ENCODE peak calls at places on chromosomes 7 and 10, in four cellular contexts. P is IMR-90, E is A549, F is HepG2. Z is an unnamed sample.

GRCh38 chr10:60526024-60526585 is 136.4 kb upstream of the ANK3 start:
- DNase-seq in E (no peak), F (no peak), P (no peak), Z (no peak)

GRCh38 chr7:141558544-141559183 is 7.5 kb downstream of the AGK start:
- DNase-seq in P (peak; percentile 55), E (no peak), F (no peak), Z (no peak)

GRCh38 chr7:106552645-106553445 is 108.1 kb downstream of the CCDC71L start:
- DNase-seq in P (peak; percentile 22), E (no peak), F (no peak), Z (no peak)

GRCh38 chr10:83108565-83109333 is 1030.6 kb upstream of the GHITM start:
- DNase-seq in P (no peak), F (no peak), E (no peak), Z (no peak)

GRCh38 chr7:101725911-101726310 is 91.5 kb upstream of the CUX1 start:
- DNase-seq in P (no peak), F (no peak), E (no peak), Z (no peak)

GRCh38 chr10:5775705-5776104 is 37.5 kb downstream of the GDI2 start:
- DNase-seq in E (no peak), F (no peak), P (no peak), Z (no peak)

GRCh38 chr7:100492738-100493475 is 9.2 kb downstream of the NYAP1 start:
- DNase-seq in P (no peak), F (no peak), E (no peak), Z (no peak)

GRCh38 chr7:76146374-76146773 is 55.3 kb upstream of the SRRM3 start:
- DNase-seq in P (no peak), E (no peak), F (peak; percentile 27), Z (no peak)

GRCh38 chr10:112289373-112290053 is 6.3 kb downstream of the TECTB start:
- DNase-seq in E (no peak), F (no peak), P (no peak), Z (no peak)

GRCh38 chr10:7408494-7409044 is 2.3 kb downstream of the SFMBT2 start:
- DNase-seq in E (peak; percentile 68), F (no peak), P (peak; percentile 17), Z (peak; percentile 79)

GRCh38 chr7:1094870-1095269 is 7.0 kb downstream of the GPER1 start:
- DNase-seq in P (no peak), F (no peak), E (no peak), Z (no peak)

GRCh38 chr7:7653568-7654187 is 13.1 kb downstream of the UMAD1 start:
- DNase-seq in E (peak; percentile 36), F (no peak), P (no peak), Z (peak; percentile 54)

GRCh38 chr7:82211333-82211732 is 232.2 kb downstream of the CACNA2D1 start:
- DNase-seq in P (no peak), F (no peak), E (no peak), Z (no peak)

GRCh38 chr7:135368416-135369186 is 135.0 kb downstream of the STRA8 start:
- DNase-seq in F (no peak), P (no peak), E (no peak), Z (no peak)

GRCh38 chr10:90822508-90822907 is 35.3 kb downstream of the HTR7 start:
- DNase-seq in P (no peak), F (no peak), E (no peak), Z (no peak)

GRCh38 chr7:74283858-74284447 is 5.3 kb upstream of the CLIP2 start:
- DNase-seq in E (no peak), P (peak; percentile 55), F (no peak), Z (no peak)

GRCh38 chr7:151238190-151238810 is 6.0 kb downstream of the CHPF2 start:
- DNase-seq in F (no peak), E (no peak), P (no peak), Z (no peak)

GRCh38 chr10:52440612-52441285 is 126.7 kb downstream of the DKK1 start:
- DNase-seq in P (no peak), F (no peak), E (no peak), Z (no peak)

GRCh38 chr10:52434734-52435133 is 120.7 kb downstream of the DKK1 start:
- DNase-seq in F (no peak), E (no peak), P (no peak), Z (no peak)

GRCh38 chr10:52436664-52437063 is 122.6 kb downstream of the DKK1 start:
- DNase-seq in P (peak; percentile 93), E (no peak), F (no peak), Z (no peak)

GRCh38 chr10:52437205-52437646 is 123.1 kb downstream of the DKK1 start:
- DNase-seq in E (no peak), P (peak; percentile 2), F (no peak), Z (no peak)

DNA sequence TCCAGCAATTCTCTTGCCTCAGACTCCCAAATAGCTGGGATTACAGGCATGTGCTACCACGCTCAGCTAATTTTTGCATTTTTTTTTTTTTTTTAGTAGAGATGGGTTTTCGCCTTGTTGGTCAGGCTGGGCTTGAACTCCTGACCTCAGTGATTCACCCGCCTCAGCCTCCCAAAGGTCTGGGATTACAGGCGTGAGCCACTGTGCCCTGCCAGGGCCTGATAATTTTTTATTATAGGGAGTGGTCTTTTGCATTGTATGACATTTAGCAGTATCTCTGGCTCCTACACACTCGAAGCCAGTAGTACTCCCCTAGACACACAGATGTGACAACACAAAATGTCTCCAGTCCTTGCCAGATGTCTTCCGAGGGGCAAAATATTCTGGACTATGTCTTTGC is 124.0 kb downstream of the DKK1 start:
- DNase-seq in F (no peak), P (no peak), E (no peak), Z (no peak)
- TF ChIP-seq RAD21 in F (no peak), P (no peak), E (no peak), Z (no peak)

GRCh38 chr7:37111459-37111858 is 337.2 kb downstream of the ELMO1 start:
- DNase-seq in F (no peak), E (no peak), P (no peak), Z (no peak)
- TF ChIP-seq MAZ in F (no peak), E (no peak), P (no peak), Z (no peak)

DNA sequence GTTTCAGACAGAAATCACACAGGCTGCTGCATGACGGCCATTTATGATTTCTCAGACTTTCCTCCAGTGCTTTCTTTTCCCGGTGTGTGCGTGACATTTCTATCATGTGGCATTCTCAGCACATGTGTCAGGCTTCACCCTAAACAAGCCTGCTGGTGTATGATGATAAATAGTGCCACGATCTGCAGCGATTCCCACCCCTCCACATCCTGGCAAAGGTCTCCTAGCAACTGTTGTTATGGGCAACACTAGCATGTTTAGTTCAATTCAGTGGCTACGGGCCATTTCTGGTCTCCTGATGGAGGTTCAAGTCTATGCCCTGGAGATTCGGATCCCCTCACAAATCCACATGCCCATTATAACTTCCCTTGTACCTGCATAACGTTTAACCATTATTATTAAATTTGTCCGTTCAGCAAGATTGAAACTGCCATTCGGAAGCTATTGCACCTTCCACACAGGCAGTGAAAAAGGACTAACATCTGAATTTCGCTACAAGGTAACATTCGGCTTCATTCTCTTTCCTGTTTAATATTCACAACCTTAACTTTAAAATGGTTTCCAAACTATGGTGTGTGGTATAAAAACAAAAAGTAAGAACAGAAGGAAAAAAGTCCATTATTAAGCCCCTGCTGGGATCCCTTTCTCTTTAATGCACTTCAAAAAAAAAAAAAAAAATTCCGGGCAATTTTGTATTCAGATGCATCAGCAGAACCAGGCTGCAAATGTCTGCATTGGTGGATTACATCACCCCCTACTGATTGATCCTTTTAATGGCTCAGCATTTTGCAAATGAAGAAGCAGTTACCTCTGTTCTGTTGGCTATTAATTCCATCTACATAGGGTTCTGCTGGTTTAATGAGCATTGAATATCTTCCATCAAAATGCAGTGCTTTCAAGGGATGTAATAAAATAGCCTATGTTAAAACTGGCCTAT is 90.2 kb downstream of the FRMD4A start:
- DNase-seq in P (peak; percentile 26), E (peak; percentile 11), F (no peak), Z (no peak)
- TF ChIP-seq RAD21 in P (no peak), E (no peak), F (no peak), Z (no peak)

DNA sequence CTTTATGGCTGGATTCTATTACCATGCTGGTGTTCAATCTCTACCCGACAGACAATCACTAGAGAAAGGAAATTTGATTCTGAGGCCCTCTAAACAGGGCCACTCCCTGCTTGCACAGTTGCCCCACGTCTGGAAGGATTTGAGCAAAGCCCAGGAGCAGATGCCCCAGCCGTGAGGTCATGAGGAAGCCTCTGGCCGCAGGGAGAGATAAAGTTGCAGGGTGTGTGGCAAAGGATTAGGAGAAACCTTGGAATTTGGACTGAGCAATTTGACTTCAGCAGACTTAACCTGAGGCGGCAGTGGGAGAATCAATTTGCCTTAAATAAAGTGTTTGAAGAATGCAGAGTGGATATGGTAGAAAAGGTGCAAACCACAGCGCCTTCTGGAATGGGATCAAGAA is 40.2 kb upstream of the KLF6 start:
- DNase-seq in P (peak; percentile 74), F (peak; percentile 77), E (peak; percentile 89), Z (peak; percentile 39)
- TF ChIP-seq MAZ in P (no peak), F (no peak), E (no peak), Z (no peak)

GRCh38 chr7:18724311-18724710 is 228.8 kb downstream of the HDAC9 start:
- DNase-seq in F (no peak), E (no peak), P (peak; percentile 44), Z (no peak)
- TF ChIP-seq RAD21 in F (no peak), E (no peak), P (no peak), Z (no peak)

GRCh38 chr10:93028881-93029280 is 31.7 kb upstream of the CYP26C1 start:
- DNase-seq in F (no peak), P (peak; percentile 67), E (peak; percentile 27), Z (peak; percentile 5)
- TF ChIP-seq MAZ in F (no peak), P (no peak), E (no peak), Z (no peak)

GRCh38 chr7:81161459-81162075 is 242.7 kb upstream of the SEMA3C start:
- DNase-seq in E (peak; percentile 85), P (peak; percentile 98), F (peak; percentile 65), Z (peak; percentile 84)

GRCh38 chr7:81158189-81158588 is 239.3 kb upstream of the SEMA3C start:
- DNase-seq in F (no peak), P (no peak), E (peak; percentile 23), Z (no peak)

GRCh38 chr7:81159402-81159801 is 240.6 kb upstream of the SEMA3C start:
- DNase-seq in E (peak; percentile 66), P (peak; percentile 68), F (peak; percentile 65), Z (peak; percentile 41)

GRCh38 chr7:81162234-81162633 is 243.4 kb upstream of the SEMA3C start:
- DNase-seq in P (no peak), F (no peak), E (no peak), Z (no peak)

DNA sequence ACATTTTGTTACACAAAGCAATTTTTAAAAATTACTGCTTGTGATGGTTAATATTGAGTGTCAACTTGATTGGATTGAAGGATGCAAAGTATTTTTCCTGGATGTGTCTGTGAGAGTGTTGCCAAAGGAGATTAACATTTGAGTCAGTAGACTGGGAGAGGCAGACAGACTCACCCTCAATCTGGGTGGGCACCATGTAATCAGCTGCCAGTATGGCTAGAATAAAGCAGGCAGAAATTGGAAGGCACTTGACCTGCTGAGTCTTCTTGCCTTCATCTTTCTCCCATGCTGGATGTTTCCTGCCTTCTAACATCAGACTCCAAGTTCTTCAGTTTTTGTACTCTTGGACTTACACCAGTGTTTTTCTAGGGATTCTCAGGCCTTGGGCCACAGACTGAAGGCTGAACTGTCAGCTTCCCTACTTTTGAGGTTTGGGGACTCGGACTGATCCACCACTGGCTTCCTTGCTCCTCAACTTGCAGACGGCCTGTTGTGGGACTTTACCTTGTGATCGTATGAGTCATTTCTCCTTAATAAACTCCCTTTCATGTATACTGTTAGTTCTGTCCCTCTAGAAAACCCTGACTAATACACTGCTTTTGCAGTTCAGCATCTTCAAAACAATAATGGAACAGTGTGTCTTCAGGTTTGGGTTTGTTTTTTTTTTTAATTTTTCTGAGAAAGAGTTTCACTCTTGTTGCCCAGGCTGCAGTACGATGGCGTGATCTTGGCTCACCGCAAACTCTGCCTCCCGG is 244.1 kb upstream of the SEMA3C start:
- DNase-seq in F (no peak), E (peak; percentile 36), P (peak; percentile 70), Z (peak; percentile 12)
- TF ChIP-seq RAD21 in F (no peak), E (no peak), P (no peak), Z (no peak)